ENCODE peak calls at places on chromosomes 16 and 17, in six cellular contexts. K, G, M, Q, D and X are unnamed samples.
A peak's percentile ranks its signal among the peaks of the same experiment; 100 is the strongest.

GRCh38 chr16:80580109-80580832 is 39.5 kb downstream of the DYNLRB2 start:
- DNase-seq in K (peak; percentile 22), G (no peak), M (no peak), Q (peak; percentile 61), D (peak; percentile 10), X (no peak)

GRCh38 chr16:85428899-85429775 is 184.0 kb upstream of the GSE1 start:
- DNase-seq in K (no peak), G (peak; percentile 10), M (peak; percentile 36), Q (no peak), D (no peak), X (peak; percentile 25)

GRCh38 chr16:89307421-89307805 is 89.9 kb downstream of the ZNF778 start:
- DNase-seq in K (no peak), G (no peak), M (no peak), Q (no peak), D (no peak), X (no peak)

GRCh38 chr16:70747703-70748631 is 53.0 kb downstream of the VAC14 start:
- DNase-seq in K (no peak), G (no peak), M (no peak), Q (no peak), D (no peak), X (no peak)

GRCh38 chr17:77930780-77931768 is 27.4 kb upstream of the TNRC6C start:
- DNase-seq in K (no peak), G (no peak), M (no peak), Q (no peak), D (no peak), X (no peak)

GRCh38 chr17:46012506-46013079 is 13.5 kb downstream of the STH start:
- DNase-seq in K (no peak), G (no peak), M (no peak), Q (no peak), D (no peak), X (no peak)

GRCh38 chr16:31505483-31505882 is 2.7 kb downstream of the RUSF1 start:
- DNase-seq in K (no peak), G (no peak), M (no peak), Q (no peak), D (no peak), X (no peak)

GRCh38 chr17:79741751-79742588 is 11.2 kb downstream of the ENPP7 start:
- DNase-seq in K (peak; percentile 51), G (peak; percentile 79), M (peak; percentile 83), Q (peak; percentile 59), D (peak; percentile 52), X (peak; percentile 82)

GRCh38 chr16:3934491-3935185 is 54.1 kb upstream of the CREBBP start:
- DNase-seq in K (no peak), G (no peak), M (no peak), Q (no peak), D (no peak), X (no peak)